ENCODE peak calls at places on chromosome 9, in eight cellular contexts. Z is ovary; X is HFF-Myc; A is OCI-LY7; U is CD4-positive, alpha-beta T cell; P is tibial nerve; L is GM12865; C is right lobe of liver. D is an unnamed sample.

GRCh38 chr9:137589441-137590122 is 730 bp downstream of the ZMYND19 start:
- DNase-seq in Z (no peak), X (no peak), A (peak; percentile 52), U (no peak), P (no peak), L (peak; percentile 40), C (no peak), D (peak; percentile 36)

GRCh38 chr9:121674952-121675351 is 23.5 kb downstream of the DAB2IP start:
- DNase-seq in Z (no peak), X (no peak), A (no peak), U (no peak), P (no peak), L (no peak), C (no peak), D (no peak)

GRCh38 chr9:137410891-137411249 is 12.1 kb downstream of the EXD3 start:
- DNase-seq in Z (no peak), X (no peak), A (no peak), U (no peak), P (no peak), L (no peak), C (no peak), D (no peak)

GRCh38 chr9:98719055-98719454 is 10.3 kb upstream of the GABBR2 start:
- DNase-seq in Z (no peak), X (no peak), A (no peak), U (no peak), P (no peak), L (no peak), C (no peak), D (no peak)

GRCh38 chr9:17389026-17389425 is 189.8 kb upstream of the SH3GL2 start:
- DNase-seq in Z (no peak), X (no peak), A (no peak), U (no peak), P (no peak), L (no peak), C (no peak), D (no peak)

GRCh38 chr9:129609486-129610192 is 11.3 kb downstream of the C9orf50 start:
- DNase-seq in Z (peak; percentile 75), X (no peak), A (peak; percentile 17), U (peak; percentile 74), P (peak; percentile 47), L (peak; percentile 52), C (no peak), D (peak; percentile 78)

GRCh38 chr9:34151398-34151797 is 24.9 kb upstream of the DCAF12 start:
- DNase-seq in Z (no peak), X (no peak), A (no peak), U (no peak), P (no peak), L (no peak), C (no peak), D (no peak)

GRCh38 chr9:5949103-5949699 is 58.5 kb downstream of the MLANA start:
- DNase-seq in Z (no peak), X (no peak), A (no peak), U (peak; percentile 4), P (no peak), L (peak; percentile 51), C (no peak), D (no peak)

GRCh38 chr9:962023-962422 is 14.4 kb upstream of the DMRT3 start:
- DNase-seq in Z (no peak), X (no peak), A (no peak), U (no peak), P (no peak), L (no peak), C (no peak), D (no peak)

GRCh38 chr9:128554155-128554862 is 1.9 kb downstream of the SPTAN1 start:
- DNase-seq in Z (peak; percentile 31), X (no peak), A (peak; percentile 62), U (peak; percentile 6), P (peak; percentile 62), L (peak; percentile 46), C (no peak), D (no peak)

GRCh38 chr9:1495684-1496083 is 445.5 kb downstream of the DMRT2 start:
- DNase-seq in Z (no peak), X (no peak), A (no peak), U (no peak), P (no peak), L (no peak), C (no peak), D (no peak)

GRCh38 chr9:116337015-116337414 is 183.4 kb downstream of the PAPPA start:
- DNase-seq in Z (no peak), X (no peak), A (no peak), U (no peak), P (no peak), L (no peak), C (no peak), D (no peak)

GRCh38 chr9:127942152-127943010 is 4.7 kb upstream of the DPM2 start:
- DNase-seq in Z (peak; percentile 81), X (no peak), A (peak; percentile 72), U (peak; percentile 42), P (no peak), L (peak; percentile 77), C (no peak), D (peak; percentile 76)

GRCh38 chr9:4339783-4340335 is 40.0 kb upstream of the GLIS3 start:
- DNase-seq in Z (no peak), X (no peak), A (no peak), U (no peak), P (no peak), L (no peak), C (no peak), D (peak; percentile 33)

GRCh38 chr9:36346578-36346977 is 53.5 kb downstream of the RNF38 start:
- DNase-seq in Z (no peak), X (no peak), A (no peak), U (no peak), P (no peak), L (no peak), C (no peak), D (no peak)

GRCh38 chr9:125338929-125339328 is 77.3 kb downstream of the GAPVD1 start:
- DNase-seq in Z (no peak), X (no peak), A (no peak), U (no peak), P (no peak), L (no peak), C (no peak), D (no peak)

GRCh38 chr9:125332527-125332926 is 70.9 kb downstream of the GAPVD1 start:
- DNase-seq in Z (no peak), X (no peak), A (no peak), U (no peak), P (no peak), L (peak; percentile 83), C (no peak), D (peak; percentile 63)

GRCh38 chr9:125341566-125341965 is 79.9 kb downstream of the GAPVD1 start:
- DNase-seq in Z (no peak), X (no peak), A (no peak), U (no peak), P (no peak), L (no peak), C (no peak), D (no peak)

GRCh38 chr9:125337282-125337681 is 75.7 kb downstream of the GAPVD1 start:
- DNase-seq in Z (no peak), X (no peak), A (no peak), U (no peak), P (no peak), L (no peak), C (no peak), D (no peak)
- TF ChIP-seq CTCF in Z (no peak), X (no peak), A (peak; percentile 17), U (no peak), P (no peak), L (no peak), C (no peak), D (no peak)

GRCh38 chr9:69221036-69221435 is 47.0 kb downstream of the TJP2 start:
- DNase-seq in Z (no peak), X (no peak), A (no peak), U (no peak), P (no peak), L (no peak), C (no peak), D (no peak)

GRCh38 chr9:69218166-69218565 is 44.1 kb downstream of the TJP2 start:
- DNase-seq in Z (no peak), X (no peak), A (no peak), U (no peak), P (no peak), L (no peak), C (no peak), D (no peak)

GRCh38 chr9:69229367-69229766 is 55.3 kb downstream of the TJP2 start:
- DNase-seq in Z (no peak), X (no peak), A (no peak), U (no peak), P (no peak), L (no peak), C (no peak), D (no peak)

GRCh38 chr9:69222953-69223352 is 48.9 kb downstream of the TJP2 start:
- DNase-seq in Z (no peak), X (no peak), A (no peak), U (no peak), P (no peak), L (no peak), C (no peak), D (no peak)

GRCh38 chr9:69223605-69224004 is 49.5 kb downstream of the TJP2 start:
- DNase-seq in Z (no peak), X (peak; percentile 44), A (peak; percentile 31), U (no peak), P (no peak), L (peak; percentile 12), C (no peak), D (peak; percentile 52)
- TF ChIP-seq CTCF in Z (peak; percentile 53), X (peak; percentile 78), A (peak; percentile 80), U (no peak), P (peak; percentile 45), L (peak; percentile 66), C (peak; percentile 55), D (peak; percentile 29)

DNA sequence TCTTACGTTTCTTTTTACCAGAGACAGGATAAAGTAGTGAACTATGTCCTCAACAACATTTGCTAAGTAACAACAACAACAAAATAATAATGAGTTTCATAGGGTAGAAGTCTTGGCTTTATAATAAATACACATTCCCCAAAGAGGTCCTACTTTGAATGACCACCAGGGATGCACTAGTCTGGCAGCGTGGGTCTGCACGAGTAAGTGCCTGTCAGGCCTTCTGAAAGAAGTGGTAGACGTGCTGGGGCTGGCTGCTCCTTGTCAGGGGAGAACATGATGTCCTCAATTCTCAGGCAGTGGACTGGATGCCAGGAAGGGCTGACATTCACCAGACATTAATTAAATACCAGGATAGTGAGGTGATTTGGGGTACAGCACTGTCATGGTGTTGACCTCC is 331.1 kb downstream of the TMEM38B start:
- DNase-seq in Z (no peak), X (no peak), A (no peak), U (no peak), P (no peak), L (no peak), C (no peak), D (no peak)
- TF ChIP-seq CTCF in Z (no peak), X (no peak), A (no peak), U (no peak), P (no peak), L (no peak), C (no peak), D (no peak)

GRCh38 chr9:2987679-2988078 is 143.8 kb upstream of the PUM3 start:
- DNase-seq in Z (no peak), X (no peak), A (no peak), U (no peak), P (no peak), L (no peak), C (no peak), D (no peak)

GRCh38 chr9:2992427-2992826 is 148.5 kb upstream of the PUM3 start:
- DNase-seq in Z (no peak), X (no peak), A (no peak), U (no peak), P (no peak), L (no peak), C (no peak), D (no peak)

GRCh38 chr9:2985343-2985742 is 141.4 kb upstream of the PUM3 start:
- DNase-seq in Z (no peak), X (no peak), A (no peak), U (no peak), P (no peak), L (no peak), C (no peak), D (no peak)

GRCh38 chr9:2991292-2991691 is 147.4 kb upstream of the PUM3 start:
- DNase-seq in Z (no peak), X (no peak), A (no peak), U (no peak), P (no peak), L (no peak), C (no peak), D (no peak)
- TF ChIP-seq CTCF in Z (no peak), X (no peak), A (peak; percentile 28), U (no peak), P (no peak), L (no peak), C (no peak), D (no peak)